ENCODE peak calls at places on chromosomes 6 and 20, in six cellular contexts. One of them, this sample, is unnamed.

GRCh38 chr6:163261361-163261760 is 153.2 kb upstream of the QKI start:
- DNase-seq in posterior vena cava: no peak
- DNase-seq in EH: no peak
- DNase-seq in PC-3: no peak
- DNase-seq in heart left ventricle: no peak
- DNase-seq in iPS-NIHi11: no peak
- DNase-seq in this sample: no peak

GRCh38 chr6:21707527-21707926 is 114.0 kb downstream of the SOX4 start:
- DNase-seq in posterior vena cava: no peak
- DNase-seq in EH: no peak
- DNase-seq in PC-3: peak; percentile 32
- DNase-seq in heart left ventricle: no peak
- DNase-seq in iPS-NIHi11: no peak
- DNase-seq in this sample: no peak

GRCh38 chr6:140319209-140319608 is 944.8 kb upstream of the CITED2 start:
- DNase-seq in posterior vena cava: no peak
- DNase-seq in EH: peak; percentile 64
- DNase-seq in PC-3: peak; percentile 4
- DNase-seq in heart left ventricle: no peak
- DNase-seq in iPS-NIHi11: no peak
- DNase-seq in this sample: peak; percentile 54

GRCh38 chr20:50187403-50188051 is 3.1 kb upstream of the CEBPB start:
- DNase-seq in posterior vena cava: no peak
- DNase-seq in EH: peak; percentile 58
- DNase-seq in PC-3: peak; percentile 48
- DNase-seq in heart left ventricle: no peak
- DNase-seq in iPS-NIHi11: no peak
- DNase-seq in this sample: peak; percentile 51

GRCh38 chr20:16241911-16242310 is 331.3 kb downstream of the KIF16B start:
- DNase-seq in posterior vena cava: no peak
- DNase-seq in EH: no peak
- DNase-seq in PC-3: peak; percentile 68
- DNase-seq in heart left ventricle: no peak
- DNase-seq in iPS-NIHi11: no peak
- DNase-seq in this sample: no peak

GRCh38 chr6:11622156-11622555 is 84.6 kb downstream of the TMEM170B start:
- DNase-seq in posterior vena cava: no peak
- DNase-seq in EH: peak; percentile 32
- DNase-seq in PC-3: no peak
- DNase-seq in heart left ventricle: no peak
- DNase-seq in iPS-NIHi11: no peak
- DNase-seq in this sample: no peak

GRCh38 chr6:148146717-148147116 is 195.9 kb upstream of the SASH1 start:
- DNase-seq in posterior vena cava: no peak
- DNase-seq in EH: peak; percentile 26
- DNase-seq in PC-3: peak; percentile 84
- DNase-seq in heart left ventricle: no peak
- DNase-seq in iPS-NIHi11: no peak
- DNase-seq in this sample: peak; percentile 54

GRCh38 chr6:24419526-24419925 is 16.8 kb downstream of the MRS2 start:
- DNase-seq in posterior vena cava: no peak
- DNase-seq in EH: no peak
- DNase-seq in PC-3: no peak
- DNase-seq in heart left ventricle: no peak
- DNase-seq in iPS-NIHi11: no peak
- DNase-seq in this sample: peak; percentile 51

GRCh38 chr6:34709386-34709785 is 12.8 kb upstream of the ILRUN start:
- DNase-seq in posterior vena cava: peak; percentile 81
- DNase-seq in EH: peak; percentile 25
- DNase-seq in PC-3: no peak
- DNase-seq in heart left ventricle: peak; percentile 81
- DNase-seq in iPS-NIHi11: no peak
- DNase-seq in this sample: peak; percentile 64

GRCh38 chr20:25278636-25279361 is 30.9 kb downstream of the PYGB start:
- DNase-seq in posterior vena cava: peak; percentile 73
- DNase-seq in EH: no peak
- DNase-seq in PC-3: no peak
- DNase-seq in heart left ventricle: peak; percentile 15
- DNase-seq in iPS-NIHi11: no peak
- DNase-seq in this sample: no peak

GRCh38 chr20:52405417-52405816 is 213.8 kb upstream of the ZFP64 start:
- DNase-seq in posterior vena cava: no peak
- DNase-seq in EH: no peak
- DNase-seq in PC-3: peak; percentile 7
- DNase-seq in heart left ventricle: no peak
- DNase-seq in iPS-NIHi11: no peak
- DNase-seq in this sample: no peak

GRCh38 chr6:72521684-72522083 is 100.2 kb upstream of the KCNQ5 start:
- DNase-seq in posterior vena cava: no peak
- DNase-seq in EH: no peak
- DNase-seq in PC-3: no peak
- DNase-seq in heart left ventricle: no peak
- DNase-seq in iPS-NIHi11: no peak
- DNase-seq in this sample: no peak

GRCh38 chr6:105137388-105137787 is 42.4 kb downstream of the POPDC3 start:
- DNase-seq in posterior vena cava: peak; percentile 81
- DNase-seq in EH: peak; percentile 36
- DNase-seq in PC-3: no peak
- DNase-seq in heart left ventricle: peak; percentile 30
- DNase-seq in iPS-NIHi11: peak; percentile 12
- DNase-seq in this sample: no peak

GRCh38 chr6:44275271-44275748 is 5.1 kb downstream of the TMEM151B start:
- DNase-seq in posterior vena cava: no peak
- DNase-seq in EH: no peak
- DNase-seq in PC-3: no peak
- DNase-seq in heart left ventricle: no peak
- DNase-seq in iPS-NIHi11: no peak
- DNase-seq in this sample: no peak

GRCh38 chr20:8232332-8232731 is 100.3 kb downstream of the PLCB1 start:
- DNase-seq in posterior vena cava: no peak
- DNase-seq in EH: no peak
- DNase-seq in PC-3: no peak
- DNase-seq in heart left ventricle: no peak
- DNase-seq in iPS-NIHi11: no peak
- DNase-seq in this sample: no peak

GRCh38 chr6:73525546-73526330 is 4.9 kb upstream of the EEF1A1 start:
- DNase-seq in posterior vena cava: no peak
- DNase-seq in EH: peak; percentile 63
- DNase-seq in PC-3: no peak
- DNase-seq in heart left ventricle: no peak
- DNase-seq in iPS-NIHi11: no peak
- DNase-seq in this sample: no peak

GRCh38 chr20:362271-363254 is 15.7 kb downstream of the NRSN2 start:
- DNase-seq in posterior vena cava: peak; percentile 92
- DNase-seq in EH: peak; percentile 89
- DNase-seq in PC-3: peak; percentile 99
- DNase-seq in heart left ventricle: peak; percentile 87
- DNase-seq in iPS-NIHi11: peak; percentile 54
- DNase-seq in this sample: no peak

GRCh38 chr20:4102381-4102780 is 87.0 kb upstream of the RNF24 start:
- DNase-seq in posterior vena cava: no peak
- DNase-seq in EH: peak; percentile 47
- DNase-seq in PC-3: peak; percentile 32
- DNase-seq in heart left ventricle: no peak
- DNase-seq in iPS-NIHi11: no peak
- DNase-seq in this sample: peak; percentile 64

GRCh38 chr6:112215901-112216300 is 38.5 kb downstream of the LAMA4 start:
- DNase-seq in posterior vena cava: no peak
- DNase-seq in EH: no peak
- DNase-seq in PC-3: no peak
- DNase-seq in heart left ventricle: no peak
- DNase-seq in iPS-NIHi11: no peak
- DNase-seq in this sample: no peak

GRCh38 chr6:9499709-9500108 is 915.2 kb downstream of the TFAP2A start:
- DNase-seq in posterior vena cava: no peak
- DNase-seq in EH: peak; percentile 60
- DNase-seq in PC-3: no peak
- DNase-seq in heart left ventricle: no peak
- DNase-seq in iPS-NIHi11: no peak
- DNase-seq in this sample: no peak

GRCh38 chr6:7077856-7078255 is 29.9 kb upstream of the RREB1 start:
- DNase-seq in posterior vena cava: no peak
- DNase-seq in EH: no peak
- DNase-seq in PC-3: no peak
- DNase-seq in heart left ventricle: no peak
- DNase-seq in iPS-NIHi11: no peak
- DNase-seq in this sample: no peak

GRCh38 chr20:45020236-45020886 is 54.0 kb downstream of the STK4 start:
- DNase-seq in posterior vena cava: no peak
- DNase-seq in EH: no peak
- DNase-seq in PC-3: peak; percentile 30
- DNase-seq in heart left ventricle: no peak
- DNase-seq in iPS-NIHi11: no peak
- DNase-seq in this sample: no peak

This sample was measured in astrocyte.